ENCODE peak calls at places on chromosome 22, in seven cellular contexts. X, U, K, Q, J, O and E are unnamed samples.

GRCh38 chr22:32627091-32627490 is 152.5 kb downstream of the FBXO7 start:
- DNase-seq in O (no peak), X (no peak), J (no peak), U (peak; percentile 70), K (no peak), Q (no peak), E (no peak)

GRCh38 chr22:20979243-20979809 is 2.8 kb upstream of the LZTR1 start:
- DNase-seq in J (no peak), Q (peak; percentile 73), O (peak; percentile 76), K (peak; percentile 93), U (peak; percentile 77), X (peak; percentile 83), E (peak; percentile 82)

GRCh38 chr22:43884600-43885318 is 7.1 kb downstream of the PNPLA5 start:
- DNase-seq in J (peak; percentile 71), Q (peak; percentile 78), O (peak; percentile 77), K (peak; percentile 80), U (peak; percentile 77), X (peak; percentile 21), E (peak; percentile 68)

GRCh38 chr22:37406836-37407235 is 20.4 kb downstream of the ELFN2 start:
- DNase-seq in K (no peak), O (no peak), X (no peak), Q (no peak), U (no peak), J (no peak), E (no peak)

GRCh38 chr22:32204856-32205722 is at the start of gene RFPL2:
- DNase-seq in X (peak; percentile 20), O (no peak), K (peak; percentile 85), Q (no peak), J (no peak), U (no peak), E (no peak)

GRCh38 chr22:16804882-16805281 is 20.3 kb downstream of the XKR3 start:
- DNase-seq in Q (no peak), O (no peak), J (no peak), X (no peak), U (no peak), K (no peak), E (no peak)

GRCh38 chr22:37418627-37419369 is 8.5 kb downstream of the ELFN2 start:
- DNase-seq in Q (no peak), J (no peak), K (no peak), X (peak; percentile 41), U (no peak), O (no peak), E (no peak)

GRCh38 chr22:49659281-49659923 is 168.3 kb downstream of the BRD1 start:
- DNase-seq in X (no peak), K (no peak), O (no peak), J (no peak), Q (no peak), U (no peak), E (no peak)

GRCh38 chr22:46803031-46803880 is 40.8 kb downstream of the TBC1D22A start:
- DNase-seq in Q (peak; percentile 73), X (peak; percentile 46), J (peak; percentile 82), O (peak; percentile 41), U (peak; percentile 74), K (peak; percentile 78), E (peak; percentile 67)

GRCh38 chr22:49662681-49663080 is 165.0 kb downstream of the BRD1 start:
- DNase-seq in K (no peak), J (no peak), O (no peak), X (no peak), Q (no peak), U (no peak), E (no peak)

GRCh38 chr22:27100789-27101188 is 443.4 kb downstream of the MIAT start:
- DNase-seq in X (no peak), J (no peak), O (peak; percentile 57), Q (no peak), U (no peak), K (peak; percentile 82), E (no peak)

GRCh38 chr22:37777122-37777687 is 30.5 kb upstream of the GCAT start:
- DNase-seq in X (peak; percentile 97), U (no peak), K (no peak), J (peak; percentile 39), Q (no peak), O (no peak), E (peak; percentile 71)

GRCh38 chr22:22816766-22817410 is 70.7 kb upstream of the IGLL5 start:
- DNase-seq in K (no peak), J (no peak), U (no peak), Q (no peak), X (no peak), O (no peak), E (no peak)

GRCh38 chr22:24486501-24486921 is 8.6 kb upstream of the UPB1 start:
- DNase-seq in Q (no peak), X (peak; percentile 74), K (no peak), U (no peak), J (no peak), O (no peak), E (no peak)

GRCh38 chr22:36938028-36938425 is 24.6 kb downstream of the CSF2RB start:
- DNase-seq in K (no peak), J (no peak), X (no peak), O (no peak), Q (no peak), U (no peak), E (no peak)